ENCODE peak calls at places on chromosomes 3 and 15, in five cellular contexts. I, K, U, X and G are unnamed samples.

GRCh38 chr3:101253429-101253828 is 66.9 kb downstream of the IMPG2 start:
- DNase-seq in X (no peak), K (no peak), U (no peak), I (no peak), G (no peak)

GRCh38 chr3:10783360-10784346 is 32.4 kb upstream of the SLC6A11 start:
- DNase-seq in I (no peak), X (peak; percentile 27), K (peak; percentile 24), U (peak; percentile 46), G (peak; percentile 44)

GRCh38 chr15:58139631-58140522 is 1.7 kb downstream of the AQP9 start:
- DNase-seq in I (no peak), X (no peak), U (no peak), K (peak; percentile 23), G (no peak)

GRCh38 chr3:74613566-74613965 is 893 bp downstream of the CNTN3 start:
- DNase-seq in K (no peak), X (no peak), I (peak; percentile 33), U (no peak), G (no peak)

GRCh38 chr3:126098391-126098858 is 14.5 kb upstream of the SLC41A3 start:
- DNase-seq in X (no peak), K (peak; percentile 11), U (no peak), I (no peak), G (no peak)

GRCh38 chr15:57505949-57506391 is 85.7 kb upstream of the MYZAP start:
- DNase-seq in I (peak; percentile 90), X (no peak), U (no peak), K (peak; percentile 90), G (no peak)

GRCh38 chr3:8472549-8472948 is 29.1 kb upstream of the LMCD1 start:
- DNase-seq in I (no peak), U (no peak), K (no peak), X (no peak), G (no peak)

GRCh38 chr3:58032186-58032585 is 24.0 kb downstream of the FLNB start:
- DNase-seq in I (no peak), X (no peak), U (no peak), K (peak; percentile 45), G (no peak)

GRCh38 chr15:42510258-42511009 is 15.0 kb downstream of the SNAP23 start:
- DNase-seq in X (no peak), K (no peak), U (no peak), I (no peak), G (no peak)

GRCh38 chr3:5160926-5161858 is 26.3 kb upstream of the EDEM1 start:
- DNase-seq in I (no peak), U (no peak), K (no peak), X (no peak), G (no peak)

GRCh38 chr3:56725175-56725574 is 42.1 kb upstream of the TASOR start:
- DNase-seq in K (no peak), I (no peak), X (no peak), U (peak; percentile 94), G (peak; percentile 79)

GRCh38 chr3:182485306-182485705 is 308.0 kb upstream of the ATP11B start:
- DNase-seq in U (no peak), I (no peak), X (no peak), K (no peak), G (no peak)

GRCh38 chr3:41274944-41275668 is 75.8 kb downstream of the CTNNB1 start:
- DNase-seq in X (no peak), I (no peak), U (no peak), K (peak; percentile 61), G (no peak)

GRCh38 chr3:171315101-171315500 is 145.1 kb downstream of the TNIK start:
- DNase-seq in K (no peak), X (no peak), U (no peak), I (no peak), G (no peak)

GRCh38 chr3:88195951-88196434 is 46.2 kb downstream of the C3orf38 start:
- DNase-seq in I (no peak), U (no peak), X (no peak), K (peak; percentile 62), G (no peak)

GRCh38 chr3:49248828-49249227 is 28.2 kb downstream of the C3orf62 start:
- DNase-seq in X (no peak), U (peak; percentile 12), I (no peak), K (peak; percentile 34), G (peak; percentile 39)

GRCh38 chr3:167466961-167467360 is 6.9 kb downstream of the SERPINI2 start:
- DNase-seq in X (no peak), I (no peak), U (no peak), K (no peak), G (no peak)

GRCh38 chr3:197266331-197266730 is 32.1 kb downstream of the DLG1 start:
- DNase-seq in U (no peak), I (no peak), X (no peak), K (no peak), G (no peak)

GRCh38 chr3:152202976-152203626 is 65.6 kb upstream of the MBNL1 start:
- DNase-seq in X (no peak), I (no peak), U (peak; percentile 51), K (peak; percentile 25), G (no peak)

GRCh38 chr15:73781038-73781925 is 28.1 kb upstream of the INSYN1 start:
- DNase-seq in I (no peak), X (no peak), U (peak; percentile 10), K (peak; percentile 43), G (no peak)
- TF ChIP-seq CTCF in I (no peak), X (no peak), U (peak; percentile 16), K (peak; percentile 51), G (no peak)

GRCh38 chr15:59307164-59307535 is 65.5 kb downstream of the MYO1E start:
- DNase-seq in U (no peak), X (no peak), K (no peak), I (no peak), G (no peak)
- TF ChIP-seq CTCF in U (no peak), X (no peak), K (no peak), I (no peak), G (no peak)

GRCh38 chr15:98586066-98586465 is 62.3 kb upstream of the IGF1R start:
- DNase-seq in U (no peak), X (no peak), K (no peak), I (no peak), G (no peak)

GRCh38 chr15:98582900-98583554 is 65.3 kb upstream of the IGF1R start:
- DNase-seq in K (no peak), X (peak; percentile 11), U (no peak), I (no peak), G (no peak)

GRCh38 chr15:98583758-98584157 is 64.6 kb upstream of the IGF1R start:
- DNase-seq in K (no peak), I (no peak), X (no peak), U (no peak), G (no peak)

GRCh38 chr15:98580577-98580976 is 67.8 kb upstream of the IGF1R start:
- DNase-seq in U (no peak), I (no peak), X (peak; percentile 16), K (peak; percentile 3), G (no peak)

DNA sequence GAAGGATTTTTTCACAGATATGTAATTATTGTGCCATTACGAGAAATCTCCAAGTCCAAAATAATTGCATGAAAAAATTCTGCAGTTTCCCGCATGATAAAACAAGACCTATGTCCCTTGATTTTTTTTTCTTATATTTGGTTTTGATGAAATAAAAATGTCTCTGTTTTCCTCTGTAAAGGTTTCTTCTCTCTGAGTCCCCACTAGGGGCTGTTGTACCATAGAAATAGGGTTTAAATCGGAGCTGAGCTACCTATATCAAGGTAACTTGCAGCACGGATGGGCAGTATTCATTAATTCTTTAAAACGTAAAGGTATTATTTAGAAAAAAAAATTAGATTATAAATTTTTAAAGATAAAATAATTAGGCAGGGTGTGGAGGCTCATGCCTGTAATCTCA is 66.6 kb upstream of the IGF1R start:
- DNase-seq in K (no peak), U (no peak), X (no peak), I (no peak), G (no peak)
- TF ChIP-seq CTCF in K (no peak), U (no peak), X (peak; percentile 23), I (peak; percentile 66), G (no peak)

DNA sequence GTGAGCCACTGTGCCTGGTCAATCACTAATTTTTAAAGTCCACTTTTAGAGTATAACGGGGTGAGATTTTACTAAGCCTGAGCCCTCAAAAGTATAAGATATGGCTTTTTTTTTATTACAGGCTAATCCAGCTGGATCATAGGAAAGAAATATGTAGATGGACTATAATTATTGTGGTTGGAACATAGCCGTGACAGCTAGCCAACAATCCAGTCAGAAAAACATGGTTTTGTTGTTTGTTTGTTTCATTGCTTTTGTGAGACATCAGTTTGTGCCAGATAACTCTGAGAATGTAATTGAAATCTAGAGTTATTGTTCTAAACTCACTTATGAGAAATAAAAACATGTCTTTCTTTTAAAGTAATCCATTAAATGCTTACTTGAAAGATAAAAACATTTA is 37.3 kb upstream of the ATOSA start:
- DNase-seq in I (no peak), X (no peak), K (no peak), U (no peak), G (no peak)
- TF ChIP-seq CTCF in I (no peak), X (no peak), K (no peak), U (no peak), G (no peak)

DNA sequence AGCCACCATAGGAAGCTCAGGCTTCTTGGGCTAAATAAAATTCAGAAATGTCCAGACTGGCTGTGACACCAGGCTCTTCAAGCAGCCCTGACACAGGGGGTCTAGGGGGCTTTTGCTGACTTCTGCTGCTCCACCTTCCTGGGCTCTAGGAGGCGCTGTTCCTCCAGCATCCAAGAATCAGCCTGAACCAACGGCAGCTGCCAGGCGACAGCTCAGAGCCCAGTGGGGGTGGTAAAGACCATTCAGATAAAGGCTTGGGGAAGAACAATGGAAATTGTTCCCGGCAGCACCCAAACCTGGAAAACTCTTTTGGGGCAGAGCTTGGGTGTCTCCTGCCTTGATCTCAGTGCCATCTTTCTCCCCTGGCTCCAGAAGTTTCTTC is 21.6 kb upstream of the PSTPIP1 start:
- DNase-seq in K (peak; percentile 74), X (peak; percentile 66), I (no peak), U (peak; percentile 75), G (peak; percentile 65)
- TF ChIP-seq CTCF in K (peak; percentile 79), X (peak; percentile 71), I (peak; percentile 28), U (peak; percentile 79), G (peak; percentile 69)

GRCh38 chr15:38647683-38648082 is 83.1 kb upstream of the RASGRP1 start:
- DNase-seq in X (no peak), U (no peak), K (peak; percentile 27), I (no peak), G (no peak)
- TF ChIP-seq CTCF in X (peak; percentile 33), U (no peak), K (peak; percentile 52), I (peak; percentile 48), G (no peak)

DNA sequence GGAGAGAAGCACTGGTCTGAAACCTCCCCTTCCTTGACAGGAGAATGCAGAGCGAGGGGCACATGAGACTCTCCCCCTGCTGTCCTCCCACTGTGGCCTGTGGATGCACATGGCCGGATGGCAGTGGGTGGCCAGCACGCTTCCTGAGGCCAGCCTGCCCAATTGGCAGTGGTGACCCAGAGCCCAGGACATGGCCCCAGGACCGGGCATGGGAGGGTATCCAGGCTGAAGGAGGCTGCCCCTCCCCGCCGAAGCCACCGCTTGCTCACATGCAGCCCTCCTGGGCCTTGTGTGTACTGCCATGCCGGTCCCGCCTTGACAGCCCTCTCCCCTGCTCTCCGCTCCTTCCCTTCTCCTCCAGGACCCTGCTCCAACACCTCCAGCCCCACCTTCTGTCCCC is 100.9 kb downstream of the MEGF11 start:
- DNase-seq in I (no peak), U (no peak), X (no peak), K (no peak), G (no peak)
- TF ChIP-seq CTCF in I (no peak), U (no peak), X (no peak), K (no peak), G (no peak)

DNA sequence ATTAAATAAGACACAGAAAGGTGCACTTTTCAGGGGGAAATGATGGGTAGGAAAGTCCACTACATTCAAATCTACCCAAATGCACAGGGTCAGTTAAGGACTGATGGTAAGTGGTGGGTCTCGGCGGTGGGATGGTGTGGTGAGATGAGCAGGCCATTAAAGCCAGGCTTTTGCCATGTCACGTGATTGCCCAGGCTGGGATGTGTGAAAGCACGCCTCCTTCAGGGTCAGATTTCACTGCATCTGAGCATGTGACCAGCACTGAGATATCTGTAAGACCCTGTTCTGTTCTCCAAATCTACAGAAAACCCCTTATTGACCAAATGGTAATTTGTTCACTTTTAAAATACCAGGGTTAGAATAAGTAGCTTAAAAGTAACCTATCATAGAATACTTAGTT is 301.5 kb downstream of the MEX3B start:
- DNase-seq in X (no peak), K (no peak), U (no peak), I (no peak), G (no peak)
- TF ChIP-seq CTCF in X (no peak), K (no peak), U (no peak), I (no peak), G (no peak)